ENCODE peak calls at places on chromosomes 4 and X, in six cellular contexts. F is lower leg skin; S is heart right ventricle; G is cardiac fibroblast; T is T-helper 2 cell; N is activated CD4-positive, alpha-beta T cell treated with anti-CD3 and anti-CD28 coated beads, Interleukin-2, amount 50 U/mL, for 1 hour. M is an unnamed sample.

GRCh38 chr4:105887508-105887907 is 7.8 kb upstream of the NPNT start:
- DNase-seq in S (no peak), T (no peak), G (no peak), F (no peak), N (no peak), M (no peak)

GRCh38 chr4:20074450-20074849 is 177.3 kb upstream of the SLIT2 start:
- DNase-seq in T (no peak), S (no peak), G (peak), N (no peak), F (no peak), M (no peak)

GRCh38 chr4:125283702-125284279 is 31.0 kb upstream of the FAT4 start:
- DNase-seq in N (no peak), G (peak), S (no peak), F (no peak), T (no peak), M (peak)

GRCh38 chrX:153499876-153500275 is 5.1 kb downstream of the BGN start:
- DNase-seq in G (no peak), N (no peak), T (no peak), F (no peak), S (peak), M (peak)

GRCh38 chr4:75011131-75011795 is 78.3 kb downstream of the PARM1 start:
- DNase-seq in G (no peak), F (no peak), S (no peak), T (no peak), N (no peak), M (no peak)

GRCh38 chrX:24506082-24506481 is 41.0 kb downstream of the PDK3 start:
- DNase-seq in T (no peak), N (no peak), F (no peak), G (peak), S (no peak), M (no peak)

GRCh38 chrX:24242649-24243556 is 71.0 kb downstream of the SUPT20HL2 start:
- DNase-seq in G (peak), S (peak), N (no peak), F (peak), T (no peak), M (peak)

GRCh38 chrX:17692709-17693346 is 44.5 kb upstream of the SCML1 start:
- DNase-seq in T (no peak), F (no peak), S (no peak), N (no peak), G (peak), M (no peak)

GRCh38 chrX:79270401-79270800 is 96.7 kb downstream of the ITM2A start:
- DNase-seq in S (peak), G (no peak), F (peak), N (peak), T (peak), M (no peak)

GRCh38 chr4:181685461-181685860 is 557.7 kb upstream of the TENM3 start:
- DNase-seq in G (peak), T (no peak), N (no peak), F (no peak), S (no peak), M (no peak)

GRCh38 chr4:7774301-7775019 is 165.2 kb downstream of the AFAP1 start:
- DNase-seq in S (no peak), T (no peak), F (no peak), N (no peak), G (no peak), M (no peak)

GRCh38 chr4:1472911-1473518 is 66.8 kb upstream of the NKX1-1 start:
- DNase-seq in S (no peak), N (no peak), G (no peak), T (no peak), F (no peak), M (no peak)

GRCh38 chr4:109486007-109486406 is 52.4 kb downstream of the SEC24B start:
- DNase-seq in F (no peak), T (no peak), S (no peak), N (no peak), G (no peak), M (no peak)

GRCh38 chr4:140996757-140997156 is 136.5 kb downstream of the RNF150 start:
- DNase-seq in T (no peak), N (no peak), S (no peak), G (peak), F (no peak), M (no peak)

GRCh38 chrX:40971736-40972135 is 113.5 kb upstream of the USP9X start:
- DNase-seq in N (no peak), G (no peak), F (no peak), T (no peak), S (no peak), M (no peak)

GRCh38 chrX:153642655-153643430 is 4.2 kb upstream of the DUSP9 start:
- DNase-seq in F (no peak), S (no peak), T (no peak), N (no peak), G (no peak), M (no peak)

GRCh38 chrX:132858018-132858417 is 100.4 kb downstream of the HS6ST2 start:
- DNase-seq in T (no peak), F (no peak), S (no peak), N (no peak), G (peak), M (no peak)

GRCh38 chrX:136773649-136774048 is 7.1 kb downstream of the ARHGEF6 start:
- DNase-seq in G (no peak), N (no peak), S (no peak), F (no peak), T (no peak), M (no peak)

GRCh38 chrX:13285693-13286092 is 34.2 kb downstream of the ATXN3L start:
- DNase-seq in G (no peak), N (no peak), T (no peak), S (no peak), F (no peak), M (no peak)

GRCh38 chrX:146921204-146921603 is 106.7 kb upstream of the CXorf51A start:
- DNase-seq in N (no peak), F (no peak), T (no peak), S (no peak), G (no peak), M (no peak)

GRCh38 chr4:141395246-141395830 is 174.6 kb downstream of the ZNF330 start:
- DNase-seq in F (no peak), G (no peak), T (no peak), N (no peak), S (no peak), M (no peak)

GRCh38 chrX:26328610-26329319 is 112.8 kb downstream of the MAGEB5 start:
- DNase-seq in S (no peak), F (no peak), G (no peak), T (no peak), N (no peak), M (no peak)

GRCh38 chr4:36824682-36825081 is 419.9 kb upstream of the NWD2 start:
- DNase-seq in F (no peak), T (no peak), S (no peak), N (no peak), G (no peak), M (no peak)